ENCODE peak calls at places on chromosomes 6 and 20, in six cellular contexts. N is fibroblast of lung; R is CD4-positive, alpha-beta memory T cell; E is fibroblast of mammary gland; M is hepatocyte; V is adipocyte. K is an unnamed sample.
A peak's percentile ranks its signal among the peaks of the same experiment; 100 is the strongest.

GRCh38 chr6:122315842-122316241 is 83.6 kb upstream of the HSF2 start:
- DNase-seq in N (no peak), R (no peak), E (no peak), M (no peak), V (no peak), K (no peak)

GRCh38 chr6:168161371-168161750 is 82.3 kb upstream of the FRMD1 start:
- DNase-seq in N (no peak), R (no peak), E (no peak), M (no peak), V (no peak), K (no peak)

GRCh38 chr6:167441653-167442644 is 117.1 kb downstream of the TTLL2 start:
- DNase-seq in N (no peak), R (no peak), E (no peak), M (peak; percentile 30), V (no peak), K (no peak)

GRCh38 chr20:8331740-8332412 is 199.8 kb downstream of the PLCB1 start:
- DNase-seq in N (peak; percentile 77), R (no peak), E (peak; percentile 79), M (no peak), V (peak; percentile 48), K (no peak)

GRCh38 chr20:61293951-61294350 is 41.9 kb downstream of the CDH4 start:
- DNase-seq in N (no peak), R (no peak), E (no peak), M (no peak), V (no peak), K (no peak)

GRCh38 chr6:42428326-42429041 is 23.2 kb downstream of the TRERF1 start:
- DNase-seq in N (peak; percentile 66), R (peak; percentile 61), E (peak; percentile 63), M (no peak), V (no peak), K (no peak)

GRCh38 chr6:121333196-121333595 is 1.1 kb downstream of the TBC1D32 start:
- DNase-seq in N (no peak), R (no peak), E (peak; percentile 2), M (no peak), V (no peak), K (no peak)

GRCh38 chr6:131966443-131966842 is 15.3 kb upstream of the CCN2 start:
- DNase-seq in N (peak; percentile 91), R (no peak), E (peak; percentile 74), M (no peak), V (peak; percentile 26), K (no peak)

GRCh38 chr6:125533710-125534397 is 215.6 kb upstream of the HEY2 start:
- DNase-seq in N (no peak), R (no peak), E (no peak), M (no peak), V (no peak), K (no peak)

GRCh38 chr6:33716379-33716778 is 4.9 kb upstream of the UQCC2 start:
- DNase-seq in N (no peak), R (no peak), E (no peak), M (no peak), V (no peak), K (no peak)

GRCh38 chr20:52731086-52731485 is 241.1 kb upstream of the TSHZ2 start:
- DNase-seq in N (no peak), R (no peak), E (no peak), M (peak; percentile 6), V (no peak), K (no peak)

GRCh38 chr6:39800388-39801032 is 8.3 kb downstream of the DAAM2 start:
- DNase-seq in N (no peak), R (no peak), E (no peak), M (no peak), V (no peak), K (no peak)

GRCh38 chr6:6320901-6321300 is 439 bp upstream of the F13A1 start:
- DNase-seq in N (no peak), R (no peak), E (no peak), M (no peak), V (no peak), K (no peak)
- H3K4me3 ChIP-seq in N (no peak overlapping the region), R (no peak overlapping the region), E (no peak overlapping the region), M (no peak overlapping the region), V (no peak overlapping the region), K (no peak overlapping the region)

DNA sequence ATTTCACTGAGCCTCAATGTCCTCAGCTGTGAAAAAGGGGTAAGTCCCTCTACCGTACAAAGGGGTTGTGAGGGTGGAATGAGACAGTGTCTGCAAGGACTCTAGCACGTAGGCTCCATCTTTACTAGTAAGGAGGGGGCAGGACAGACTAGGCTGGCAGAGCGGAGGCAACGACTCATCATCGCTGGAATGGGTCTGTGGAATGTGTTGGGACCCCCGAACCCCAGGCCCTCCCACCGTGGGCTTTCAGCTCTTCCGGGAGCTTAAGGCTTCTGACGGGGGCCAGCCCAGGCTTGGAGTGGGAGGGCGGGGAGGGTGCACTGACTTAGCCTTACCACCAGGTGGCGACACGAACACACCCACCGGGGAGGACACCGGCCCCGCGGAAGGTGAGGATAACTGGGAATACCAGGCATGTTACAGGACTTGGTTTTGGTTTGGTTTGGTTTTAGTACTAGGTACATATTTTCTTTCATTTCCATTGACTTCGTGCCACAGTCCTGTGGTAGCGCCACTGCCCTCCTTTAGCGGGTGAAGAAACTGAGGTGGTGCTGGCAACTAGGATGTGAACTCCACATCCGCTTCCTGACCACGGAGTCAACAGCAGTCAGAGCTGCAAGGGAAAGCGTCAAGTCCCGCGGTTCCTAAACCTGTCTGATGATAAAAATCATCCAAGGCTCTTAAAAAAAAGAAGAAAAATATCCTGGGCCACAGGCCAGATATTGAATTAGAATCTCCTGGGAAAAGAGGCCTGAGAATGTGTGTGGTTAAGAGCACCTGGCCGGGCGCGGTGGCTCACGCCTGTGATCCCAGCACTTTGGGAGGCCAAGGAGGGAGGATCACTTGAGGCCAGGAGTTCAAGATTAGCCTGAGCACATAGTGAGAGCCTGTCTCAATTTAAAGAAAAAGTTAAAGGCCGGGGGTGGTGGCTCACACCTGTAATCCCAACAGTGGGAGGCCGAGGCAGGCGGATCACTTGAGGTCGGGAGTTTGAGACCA is 10.3 kb upstream of the TULP1 start:
- DNase-seq in N (peak; percentile 59), R (peak; percentile 80), E (peak; percentile 56), M (peak; percentile 86), V (peak; percentile 89), K (peak; percentile 93)
- H3K4me3 ChIP-seq in N (peak overlapping the region; percentile 30), R (no peak overlapping the region), E (peak overlapping the region; percentile 33), M (no peak overlapping the region), V (peak overlapping the region; percentile 74), K (peak overlapping the region; percentile 52)

DNA sequence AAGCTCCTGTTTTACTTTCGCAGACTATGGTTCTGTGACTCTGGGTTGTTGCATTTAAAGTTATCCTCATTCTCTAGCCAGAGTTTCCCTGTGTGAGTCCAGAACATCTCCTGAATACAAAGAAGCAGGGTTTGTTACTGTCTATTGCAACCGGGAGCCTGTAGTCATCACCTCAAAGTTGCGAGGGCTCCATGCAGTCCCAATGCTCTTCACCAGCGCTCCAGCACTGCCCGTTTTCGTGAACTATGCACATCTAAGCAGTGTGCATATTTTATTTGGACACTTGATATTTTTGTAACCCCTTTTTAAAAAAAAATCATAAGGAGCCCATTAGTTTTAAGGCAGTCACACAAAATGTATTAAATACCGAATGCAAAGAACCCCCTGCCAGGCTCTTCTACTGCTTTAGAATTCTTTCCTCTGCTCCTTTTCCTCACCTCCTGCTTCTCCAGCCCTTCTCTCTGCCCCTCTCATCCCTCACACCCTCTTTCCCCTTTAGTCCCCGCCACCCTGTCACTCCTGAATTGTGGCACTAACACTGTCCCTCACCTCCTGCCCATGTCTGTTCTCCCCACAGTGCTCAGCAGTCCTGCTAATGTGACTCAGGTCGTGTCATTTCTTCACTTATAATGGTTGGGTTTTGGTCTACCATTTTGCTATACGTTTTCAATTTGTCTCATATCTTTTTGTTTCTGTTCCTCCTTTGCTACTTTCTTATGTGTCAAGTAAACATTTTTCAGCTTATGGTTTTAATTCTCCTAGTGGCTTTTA is 1.1 kb upstream of the HLA-C start:
- DNase-seq in N (no peak), R (no peak), E (no peak), M (no peak), V (no peak), K (no peak)
- H3K4me3 ChIP-seq in N (no peak overlapping the region), R (peak overlapping the region; percentile 88), E (no peak overlapping the region), M (no peak overlapping the region), V (no peak overlapping the region), K (no peak overlapping the region)

GRCh38 chr6:10719386-10720228 is 3.3 kb upstream of the TMEM14C start:
- DNase-seq in N (peak; percentile 25), R (peak; percentile 31), E (peak; percentile 45), M (no peak), V (no peak), K (peak; percentile 89)
- H3K4me3 ChIP-seq in N (peak overlapping the region; percentile 39), R (no peak overlapping the region), E (peak overlapping the region; percentile 52), M (no peak overlapping the region), V (peak overlapping the region; percentile 86), K (no peak overlapping the region)

GRCh38 chr6:84767591-84768201 is 3.3 kb upstream of the TBX18 start:
- DNase-seq in N (no peak), R (no peak), E (no peak), M (no peak), V (no peak), K (no peak)
- H3K4me3 ChIP-seq in N (no peak overlapping the region), R (no peak overlapping the region), E (no peak overlapping the region), M (no peak overlapping the region), V (peak overlapping the region; percentile 78), K (no peak overlapping the region)

GRCh38 chr20:45372646-45373352 is 5.3 kb downstream of the TP53TG5 start:
- DNase-seq in N (no peak), R (no peak), E (no peak), M (no peak), V (no peak), K (no peak)
- H3K4me3 ChIP-seq in N (no peak overlapping the region), R (no peak overlapping the region), E (no peak overlapping the region), M (no peak overlapping the region), V (peak overlapping the region; percentile 76), K (no peak overlapping the region)

DNA sequence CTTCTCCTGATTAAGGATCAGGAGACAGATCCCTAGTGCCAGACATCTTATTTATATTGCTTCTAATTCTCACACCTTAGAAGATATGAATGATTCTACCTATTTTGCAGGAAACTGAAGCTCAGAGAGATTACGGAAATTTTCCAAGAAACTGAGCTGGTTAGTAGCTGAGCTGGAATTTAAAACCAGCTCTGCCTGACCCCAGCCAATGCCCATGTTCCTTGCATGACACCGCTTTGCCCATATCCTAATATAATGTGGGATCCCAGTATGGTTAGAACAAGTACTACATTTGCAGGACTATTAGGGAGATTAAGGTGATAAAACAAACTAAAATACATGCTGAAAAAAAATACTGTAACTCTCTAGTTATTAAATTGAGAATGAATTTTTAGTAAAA is 1.9 kb downstream of the TMEM30A start:
- DNase-seq in N (no peak), R (no peak), E (no peak), M (no peak), V (peak; percentile 37), K (no peak)
- H3K4me3 ChIP-seq in N (peak overlapping the region; percentile 88), R (no peak overlapping the region), E (peak overlapping the region; percentile 93), M (peak overlapping the region; percentile 86), V (peak overlapping the region; percentile 98), K (no peak overlapping the region)